ENCODE peak calls at places on chromosomes 13 and 19, in six cellular contexts. G is Calu3, R is BJ, W is neural progenitor cell, T is progenitor cell of endocrine pancreas, S is astrocyte of the cerebellum. Z is an unnamed sample.

GRCh38 chr13:44484562-44485164 is 91.5 kb downstream of the TSC22D1 start:
- DNase-seq in G (no peak), R (no peak), W (no peak), T (no peak), S (no peak), Z (no peak)

GRCh38 chr13:41746259-41746658 is 214.7 kb downstream of the VWA8 start:
- DNase-seq in G (no peak), R (peak), W (no peak), T (no peak), S (peak), Z (no peak)

GRCh38 chr13:43238341-43239083 is 215.1 kb downstream of the DNAJC15 start:
- DNase-seq in G (no peak), R (no peak), W (no peak), T (no peak), S (no peak), Z (no peak)

GRCh38 chr19:31963741-31964140 is 381.7 kb upstream of the ZNF507 start:
- DNase-seq in G (no peak), R (no peak), W (no peak), T (no peak), S (no peak), Z (no peak)

GRCh38 chr19:52662631-52663030 is 24.5 kb upstream of the ZNF83 start:
- DNase-seq in G (no peak), R (no peak), W (no peak), T (no peak), S (no peak), Z (no peak)

GRCh38 chr13:108947551-108948030 is 318.2 kb downstream of the MYO16 start:
- DNase-seq in G (no peak), R (peak), W (no peak), T (no peak), S (no peak), Z (no peak)

GRCh38 chr19:13149628-13150186 is 468 bp downstream of the STX10 start:
- DNase-seq in G (no peak), R (no peak), W (peak), T (peak), S (no peak), Z (no peak)

GRCh38 chr13:36385471-36385870 is 39.3 kb upstream of the SPART start:
- DNase-seq in G (no peak), R (no peak), W (no peak), T (no peak), S (no peak), Z (no peak)

GRCh38 chr19:7885818-7886217 is 2.5 kb upstream of the LRRC8E start:
- DNase-seq in G (no peak), R (no peak), W (no peak), T (no peak), S (no peak), Z (no peak)

GRCh38 chr13:24738366-24738847 is 25.6 kb upstream of the RNF17 start:
- DNase-seq in G (no peak), R (no peak), W (no peak), T (no peak), S (no peak), Z (no peak)

GRCh38 chr13:24734951-24735350 is 29.0 kb upstream of the RNF17 start:
- DNase-seq in G (no peak), R (no peak), W (no peak), T (no peak), S (no peak), Z (no peak)

GRCh38 chr13:24741016-24741662 is 22.8 kb upstream of the RNF17 start:
- DNase-seq in G (peak), R (no peak), W (no peak), T (no peak), S (no peak), Z (no peak)

GRCh38 chr13:24740014-24740890 is 23.7 kb upstream of the RNF17 start:
- DNase-seq in G (no peak), R (no peak), W (no peak), T (no peak), S (no peak), Z (no peak)

GRCh38 chr13:24737042-24737441 is 26.9 kb upstream of the RNF17 start:
- DNase-seq in G (no peak), R (no peak), W (peak), T (no peak), S (no peak), Z (no peak)
- TF ChIP-seq CTCF in G (no peak), R (no peak), W (peak), T (no peak), S (no peak), Z (no peak)

DNA sequence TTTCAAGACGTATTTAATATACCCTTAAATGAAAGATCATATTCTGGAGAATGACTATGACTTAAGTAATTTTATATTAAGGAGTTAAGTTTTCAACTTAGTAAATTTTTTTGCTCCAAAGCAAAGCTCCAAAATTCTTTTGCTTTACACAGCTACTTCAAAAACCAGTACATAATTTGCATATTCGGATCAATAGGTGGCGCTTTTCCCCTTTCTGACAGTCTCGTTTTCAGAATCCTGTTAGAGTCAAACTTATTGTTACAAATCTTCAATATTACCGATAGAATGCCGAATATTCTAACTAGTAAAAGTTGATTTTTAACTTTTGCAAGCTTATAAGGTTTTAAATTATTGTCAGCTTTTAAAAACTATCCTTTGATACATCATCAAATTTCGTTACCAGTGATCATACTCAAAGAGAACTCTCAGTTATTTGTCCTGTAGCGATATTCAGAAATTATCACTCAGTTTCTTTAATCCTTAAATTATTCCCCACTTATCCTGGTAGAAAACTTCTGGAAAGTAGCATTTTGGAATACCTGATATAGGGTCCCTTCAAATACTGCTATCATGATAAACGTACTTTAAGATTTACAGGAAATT is 852.7 kb upstream of the KLHL1 start:
- DNase-seq in G (no peak), R (no peak), W (peak), T (no peak), S (peak), Z (no peak)
- TF ChIP-seq CTCF in G (no peak), R (peak), W (peak), T (peak), S (peak), Z (peak)

GRCh38 chr13:110505594-110505993 is 55.9 kb downstream of the RAB20 start:
- DNase-seq in G (no peak), R (no peak), W (no peak), T (no peak), S (no peak), Z (no peak)

GRCh38 chr13:110509478-110509926 is 52.0 kb downstream of the RAB20 start:
- DNase-seq in G (no peak), R (no peak), W (no peak), T (no peak), S (no peak), Z (no peak)

GRCh38 chr13:110506859-110507566 is 54.5 kb downstream of the RAB20 start:
- DNase-seq in G (peak), R (no peak), W (no peak), T (no peak), S (no peak), Z (no peak)

GRCh38 chr13:110506396-110506795 is 55.1 kb downstream of the RAB20 start:
- DNase-seq in G (no peak), R (no peak), W (no peak), T (no peak), S (no peak), Z (no peak)

GRCh38 chr13:110507678-110508381 is 53.7 kb downstream of the RAB20 start:
- DNase-seq in G (peak), R (no peak), W (no peak), T (no peak), S (no peak), Z (no peak)
- TF ChIP-seq CTCF in G (peak), R (no peak), W (no peak), T (no peak), S (no peak), Z (peak)

GRCh38 chr19:51096473-51097165 is 11.6 kb downstream of the CTU1 start:
- DNase-seq in G (peak), R (no peak), W (peak), T (no peak), S (no peak), Z (peak)
- TF ChIP-seq CTCF in G (peak), R (no peak), W (peak), T (peak), S (no peak), Z (peak)

GRCh38 chr13:64556391-64556790 is 2673.7 kb downstream of the PCDH9 start:
- DNase-seq in G (no peak), R (peak), W (no peak), T (no peak), S (peak), Z (no peak)

GRCh38 chr13:64551755-64552154 is 2678.4 kb downstream of the PCDH9 start:
- DNase-seq in G (no peak), R (peak), W (no peak), T (no peak), S (no peak), Z (no peak)

DNA sequence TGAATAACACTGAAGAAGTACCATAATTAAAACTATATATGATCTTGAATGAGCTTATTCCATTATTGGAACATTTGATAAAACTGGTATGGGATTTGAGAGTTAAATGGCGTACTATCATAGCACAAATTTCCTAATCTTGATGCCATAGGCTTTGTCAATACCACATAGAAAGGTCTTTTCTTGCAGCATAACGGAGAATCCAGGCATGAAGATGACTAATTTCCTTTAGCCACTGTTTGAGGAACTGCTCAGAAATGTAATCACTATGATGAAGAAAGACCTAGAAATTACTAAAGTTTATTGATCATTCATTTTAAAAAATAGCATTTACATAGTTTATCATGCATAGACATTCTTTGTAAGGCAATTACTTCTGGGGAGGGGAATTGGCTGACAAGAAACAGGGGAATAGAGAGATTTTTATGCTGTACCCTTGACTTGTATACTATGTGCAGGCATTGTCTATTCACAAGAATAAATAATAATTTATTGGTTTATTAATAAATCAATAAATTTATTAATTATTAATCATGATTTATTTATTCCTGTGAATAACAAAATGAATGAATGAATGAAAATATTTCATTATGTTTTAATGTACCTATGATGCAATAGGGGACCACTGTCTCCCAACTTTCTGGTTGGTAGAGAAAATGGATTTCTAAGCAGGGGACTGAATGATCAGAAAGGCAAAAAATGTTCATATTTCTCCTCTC is 2676.6 kb downstream of the PCDH9 start:
- DNase-seq in G (no peak), R (no peak), W (no peak), T (no peak), S (no peak), Z (no peak)
- TF ChIP-seq CTCF in G (no peak), R (no peak), W (no peak), T (no peak), S (no peak), Z (no peak)

GRCh38 chr13:69580255-69580654 is 527.4 kb upstream of the ATXN8OS start:
- DNase-seq in G (no peak), R (no peak), W (no peak), T (no peak), S (no peak), Z (no peak)

GRCh38 chr13:69579351-69579750 is 528.3 kb upstream of the ATXN8OS start:
- DNase-seq in G (no peak), R (no peak), W (no peak), T (no peak), S (peak), Z (no peak)
- TF ChIP-seq CTCF in G (no peak), R (no peak), W (peak), T (peak), S (peak), Z (peak)

GRCh38 chr13:38763446-38764381 is 76.8 kb downstream of the FREM2 start:
- DNase-seq in G (peak), R (no peak), W (peak), T (no peak), S (peak), Z (no peak)
- TF ChIP-seq CTCF in G (no peak), R (peak), W (peak), T (peak), S (peak), Z (peak)

DNA sequence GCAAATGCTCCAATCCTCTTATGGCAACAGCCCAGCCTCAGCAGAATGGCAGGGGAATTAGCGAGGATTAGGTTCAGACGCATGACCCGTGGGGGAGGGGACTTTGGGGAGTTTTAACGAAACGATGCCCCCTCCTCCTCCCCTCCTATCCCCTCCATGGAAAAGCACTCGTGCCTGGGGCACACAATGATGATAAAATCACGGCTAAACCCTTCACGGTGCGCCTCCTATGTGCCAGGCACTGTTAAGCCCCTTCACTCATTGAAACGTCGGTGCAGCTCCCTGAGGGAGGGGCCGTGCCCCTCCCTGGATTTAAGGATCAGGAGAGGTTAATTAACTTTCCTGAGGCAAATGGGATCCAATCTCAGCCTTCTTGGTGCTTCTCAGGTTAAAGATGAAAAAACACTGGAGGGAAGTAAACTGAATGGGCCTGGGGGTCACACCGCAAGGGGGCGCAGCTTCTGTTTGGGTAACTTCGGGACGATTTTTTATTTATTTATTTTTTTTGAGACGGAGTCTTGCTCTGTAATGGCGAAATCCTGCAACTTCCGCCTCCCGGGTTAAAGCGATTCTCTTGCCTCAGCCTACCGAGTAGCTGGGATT is 10.1 kb upstream of the TPRX2 start:
- DNase-seq in G (peak), R (no peak), W (peak), T (no peak), S (no peak), Z (no peak)
- TF ChIP-seq CTCF in G (peak), R (peak), W (peak), T (peak), S (peak), Z (peak)